ENCODE peak calls at places on chromosomes 5 and 9, in seven cellular contexts. One of them, this sample, is unnamed.

GRCh38 chr9:81522721-81523551 is 166.4 kb downstream of the TLE1 start:
- ATAC-seq in activated CD4-positive, CD25-positive, alpha-beta regulatory T cell treated with anti-CD3 and anti-CD28 coated beads, Interleukin-2, amount 50 U/mL, for 24 hours: no peak
- ATAC-seq in left lung: peak; percentile 93
- ATAC-seq in effector memory CD8-positive, alpha-beta T cell: peak; percentile 50
- ATAC-seq in Right ventricle myocardium inferior: peak; percentile 71
- ATAC-seq in gastroesophageal sphincter: peak; percentile 71
- ATAC-seq in pancreas: peak; percentile 97
- ATAC-seq in this sample: peak; percentile 94

GRCh38 chr5:127609016-127609415 is 39.9 kb upstream of the CTXN3 start:
- ATAC-seq in activated CD4-positive, CD25-positive, alpha-beta regulatory T cell treated with anti-CD3 and anti-CD28 coated beads, Interleukin-2, amount 50 U/mL, for 24 hours: no peak
- ATAC-seq in left lung: no peak
- ATAC-seq in effector memory CD8-positive, alpha-beta T cell: no peak
- ATAC-seq in Right ventricle myocardium inferior: no peak
- ATAC-seq in gastroesophageal sphincter: no peak
- ATAC-seq in pancreas: no peak
- ATAC-seq in this sample: no peak

GRCh38 chr5:135488727-135489465 is 36.7 kb upstream of the TIFAB start:
- ATAC-seq in activated CD4-positive, CD25-positive, alpha-beta regulatory T cell treated with anti-CD3 and anti-CD28 coated beads, Interleukin-2, amount 50 U/mL, for 24 hours: no peak
- ATAC-seq in left lung: peak; percentile 65
- ATAC-seq in effector memory CD8-positive, alpha-beta T cell: no peak
- ATAC-seq in Right ventricle myocardium inferior: no peak
- ATAC-seq in gastroesophageal sphincter: no peak
- ATAC-seq in pancreas: peak; percentile 33
- ATAC-seq in this sample: peak; percentile 69

GRCh38 chr5:75640395-75640794 is 29.1 kb downstream of the ANKDD1B start:
- ATAC-seq in activated CD4-positive, CD25-positive, alpha-beta regulatory T cell treated with anti-CD3 and anti-CD28 coated beads, Interleukin-2, amount 50 U/mL, for 24 hours: no peak
- ATAC-seq in left lung: peak; percentile 54
- ATAC-seq in effector memory CD8-positive, alpha-beta T cell: no peak
- ATAC-seq in Right ventricle myocardium inferior: no peak
- ATAC-seq in gastroesophageal sphincter: no peak
- ATAC-seq in pancreas: no peak
- ATAC-seq in this sample: peak; percentile 98

GRCh38 chr9:19049872-19050636 is 827 bp downstream of the RRAGA start:
- ATAC-seq in activated CD4-positive, CD25-positive, alpha-beta regulatory T cell treated with anti-CD3 and anti-CD28 coated beads, Interleukin-2, amount 50 U/mL, for 24 hours: no peak
- ATAC-seq in left lung: peak; percentile 8
- ATAC-seq in effector memory CD8-positive, alpha-beta T cell: no peak
- ATAC-seq in Right ventricle myocardium inferior: no peak
- ATAC-seq in gastroesophageal sphincter: no peak
- ATAC-seq in pancreas: peak; percentile 7
- ATAC-seq in this sample: peak; percentile 18

GRCh38 chr5:76166886-76167576 is 83.8 kb downstream of the SV2C start:
- ATAC-seq in activated CD4-positive, CD25-positive, alpha-beta regulatory T cell treated with anti-CD3 and anti-CD28 coated beads, Interleukin-2, amount 50 U/mL, for 24 hours: peak; percentile 32
- ATAC-seq in left lung: no peak
- ATAC-seq in effector memory CD8-positive, alpha-beta T cell: no peak
- ATAC-seq in Right ventricle myocardium inferior: no peak
- ATAC-seq in gastroesophageal sphincter: no peak
- ATAC-seq in pancreas: no peak
- ATAC-seq in this sample: no peak

GRCh38 chr5:33472805-33473409 is 32.1 kb downstream of the TARS1 start:
- ATAC-seq in activated CD4-positive, CD25-positive, alpha-beta regulatory T cell treated with anti-CD3 and anti-CD28 coated beads, Interleukin-2, amount 50 U/mL, for 24 hours: no peak
- ATAC-seq in left lung: no peak
- ATAC-seq in effector memory CD8-positive, alpha-beta T cell: no peak
- ATAC-seq in Right ventricle myocardium inferior: no peak
- ATAC-seq in gastroesophageal sphincter: no peak
- ATAC-seq in pancreas: no peak
- ATAC-seq in this sample: no peak

GRCh38 chr5:50658243-50658642 is 8.2 kb upstream of the PARP8 start:
- ATAC-seq in activated CD4-positive, CD25-positive, alpha-beta regulatory T cell treated with anti-CD3 and anti-CD28 coated beads, Interleukin-2, amount 50 U/mL, for 24 hours: no peak
- ATAC-seq in left lung: no peak
- ATAC-seq in effector memory CD8-positive, alpha-beta T cell: no peak
- ATAC-seq in Right ventricle myocardium inferior: no peak
- ATAC-seq in gastroesophageal sphincter: no peak
- ATAC-seq in pancreas: no peak
- ATAC-seq in this sample: no peak

GRCh38 chr5:112703866-112704820 is 33.5 kb upstream of the APC start:
- ATAC-seq in activated CD4-positive, CD25-positive, alpha-beta regulatory T cell treated with anti-CD3 and anti-CD28 coated beads, Interleukin-2, amount 50 U/mL, for 24 hours: no peak
- ATAC-seq in left lung: no peak
- ATAC-seq in effector memory CD8-positive, alpha-beta T cell: no peak
- ATAC-seq in Right ventricle myocardium inferior: peak; percentile 47
- ATAC-seq in gastroesophageal sphincter: no peak
- ATAC-seq in pancreas: no peak
- ATAC-seq in this sample: no peak

GRCh38 chr5:91007780-91008402 is 375.2 kb downstream of the ARRDC3 start:
- ATAC-seq in activated CD4-positive, CD25-positive, alpha-beta regulatory T cell treated with anti-CD3 and anti-CD28 coated beads, Interleukin-2, amount 50 U/mL, for 24 hours: no peak
- ATAC-seq in left lung: no peak
- ATAC-seq in effector memory CD8-positive, alpha-beta T cell: no peak
- ATAC-seq in Right ventricle myocardium inferior: no peak
- ATAC-seq in gastroesophageal sphincter: no peak
- ATAC-seq in pancreas: no peak
- ATAC-seq in this sample: no peak